ENCODE peak calls at places on chromosomes 13 and 19, in six cellular contexts. X is spleen, J is stomach, A is IMR-90, L is lower leg skin, Z is HepG2. R is an unnamed sample.

GRCh38 chr13:101127741-101128353 is 288.5 kb downstream of the NALCN start:
- DNase-seq in X (no peak), J (no peak), A (peak), L (no peak), Z (peak), R (peak)

GRCh38 chr13:40273173-40274000 is 393.1 kb downstream of the FOXO1 start:
- DNase-seq in X (no peak), J (no peak), A (no peak), L (no peak), Z (no peak), R (no peak)

GRCh38 chr13:112951674-112952371 is 17.2 kb upstream of the MCF2L start:
- DNase-seq in X (no peak), J (no peak), A (no peak), L (no peak), Z (peak), R (no peak)

GRCh38 chr19:16969127-16969526 is 57.5 kb downstream of the CPAMD8 start:
- DNase-seq in X (no peak), J (no peak), A (no peak), L (peak), Z (peak), R (no peak)

GRCh38 chr19:18468517-18468916 is 30.6 kb upstream of the ISYNA1 start:
- DNase-seq in X (peak), J (no peak), A (no peak), L (no peak), Z (no peak), R (no peak)

GRCh38 chr13:79910869-79911540 is 429.9 kb downstream of the SPRY2 start:
- DNase-seq in X (no peak), J (no peak), A (no peak), L (no peak), Z (no peak), R (no peak)

GRCh38 chr13:66225071-66225470 is 1005.1 kb downstream of the PCDH9 start:
- DNase-seq in X (no peak), J (no peak), A (no peak), L (no peak), Z (no peak), R (no peak)

GRCh38 chr13:30108216-30108912 is 199.0 kb downstream of the KATNAL1 start:
- DNase-seq in X (no peak), J (no peak), A (no peak), L (no peak), Z (no peak), R (no peak)

GRCh38 chr19:21638776-21639175 is 128.6 kb downstream of the ZNF100 start:
- DNase-seq in X (no peak), J (no peak), A (no peak), L (no peak), Z (no peak), R (no peak)

GRCh38 chr13:76016799-76017198 is 380.7 kb downstream of the LMO7 start:
- DNase-seq in X (no peak), J (no peak), A (peak), L (no peak), Z (peak), R (peak)

GRCh38 chr19:2055871-2056809 is 5.1 kb upstream of the MKNK2 start:
- DNase-seq in X (peak), J (no peak), A (peak), L (peak), Z (no peak), R (peak)

GRCh38 chr13:75635621-75636338 is at the start of gene LMO7:
- DNase-seq in X (peak), J (peak), A (peak), L (peak), Z (peak), R (peak)

GRCh38 chr13:74210693-74211393 is 76.6 kb upstream of the KLF12 start:
- DNase-seq in X (no peak), J (peak), A (peak), L (no peak), Z (no peak), R (peak)

GRCh38 chr13:64314286-64314685 is 2898.6 kb upstream of the PCDH20 start:
- DNase-seq in X (no peak), J (no peak), A (peak), L (no peak), Z (no peak), R (no peak)

GRCh38 chr19:30107351-30107750 is 165.3 kb downstream of the URI1 start:
- DNase-seq in X (peak), J (no peak), A (no peak), L (no peak), Z (no peak), R (no peak)

GRCh38 chr13:30338952-30339351 is 31.6 kb upstream of the KATNAL1 start:
- DNase-seq in X (no peak), J (no peak), A (no peak), L (no peak), Z (no peak), R (no peak)

GRCh38 chr19:39057615-39058014 is 25.3 kb upstream of the FBXO27 start:
- DNase-seq in X (no peak), J (no peak), A (no peak), L (no peak), Z (no peak), R (no peak)

GRCh38 chr13:57627663-57628062 is 3.9 kb upstream of the PCDH17 start:
- DNase-seq in X (no peak), J (no peak), A (peak), L (no peak), Z (no peak), R (no peak)

DNA sequence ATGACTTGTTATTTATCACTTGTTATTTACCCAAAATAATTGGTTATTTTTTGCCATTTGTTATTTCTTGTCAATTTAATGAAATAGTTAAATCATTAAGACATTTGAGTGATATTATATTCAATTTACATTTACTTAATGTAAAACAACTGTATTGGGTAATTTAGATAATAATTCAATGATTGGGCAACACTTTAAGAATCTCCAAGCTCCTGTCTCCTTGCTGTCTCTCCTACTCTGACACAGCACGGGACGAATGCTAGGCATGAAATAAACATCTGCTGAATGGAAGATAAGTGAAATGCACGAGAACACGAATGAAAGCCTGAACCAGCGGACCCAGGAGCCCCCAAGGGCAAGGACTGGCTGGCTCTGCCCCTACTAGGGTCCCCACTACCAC is 5.7 kb upstream of the PPP6R1 start:
- DNase-seq in X (no peak), J (no peak), A (no peak), L (no peak), Z (no peak), R (no peak)
- TF ChIP-seq POLR2A in X (no peak), J (no peak), A (no peak), L (no peak), Z (no peak), R (no peak)

GRCh38 chr13:33483471-33483870 is 197.9 kb upstream of the STARD13 start:
- DNase-seq in X (no peak), J (no peak), A (peak), L (no peak), Z (no peak), R (no peak)

GRCh38 chr13:33485247-33485646 is 199.7 kb upstream of the STARD13 start:
- DNase-seq in X (no peak), J (no peak), A (no peak), L (no peak), Z (no peak), R (no peak)

GRCh38 chr13:33489563-33489962 is 204.0 kb upstream of the STARD13 start:
- DNase-seq in X (no peak), J (no peak), A (no peak), L (no peak), Z (no peak), R (no peak)

GRCh38 chr13:33490461-33491327 is 205.1 kb upstream of the STARD13 start:
- DNase-seq in X (no peak), J (no peak), A (no peak), L (no peak), Z (no peak), R (no peak)

GRCh38 chr13:33487575-33488243 is 202.2 kb upstream of the STARD13 start:
- DNase-seq in X (no peak), J (no peak), A (peak), L (no peak), Z (peak), R (peak)
- TF ChIP-seq CTCF in X (peak), J (peak), A (peak), L (no peak), Z (peak), R (peak)

DNA sequence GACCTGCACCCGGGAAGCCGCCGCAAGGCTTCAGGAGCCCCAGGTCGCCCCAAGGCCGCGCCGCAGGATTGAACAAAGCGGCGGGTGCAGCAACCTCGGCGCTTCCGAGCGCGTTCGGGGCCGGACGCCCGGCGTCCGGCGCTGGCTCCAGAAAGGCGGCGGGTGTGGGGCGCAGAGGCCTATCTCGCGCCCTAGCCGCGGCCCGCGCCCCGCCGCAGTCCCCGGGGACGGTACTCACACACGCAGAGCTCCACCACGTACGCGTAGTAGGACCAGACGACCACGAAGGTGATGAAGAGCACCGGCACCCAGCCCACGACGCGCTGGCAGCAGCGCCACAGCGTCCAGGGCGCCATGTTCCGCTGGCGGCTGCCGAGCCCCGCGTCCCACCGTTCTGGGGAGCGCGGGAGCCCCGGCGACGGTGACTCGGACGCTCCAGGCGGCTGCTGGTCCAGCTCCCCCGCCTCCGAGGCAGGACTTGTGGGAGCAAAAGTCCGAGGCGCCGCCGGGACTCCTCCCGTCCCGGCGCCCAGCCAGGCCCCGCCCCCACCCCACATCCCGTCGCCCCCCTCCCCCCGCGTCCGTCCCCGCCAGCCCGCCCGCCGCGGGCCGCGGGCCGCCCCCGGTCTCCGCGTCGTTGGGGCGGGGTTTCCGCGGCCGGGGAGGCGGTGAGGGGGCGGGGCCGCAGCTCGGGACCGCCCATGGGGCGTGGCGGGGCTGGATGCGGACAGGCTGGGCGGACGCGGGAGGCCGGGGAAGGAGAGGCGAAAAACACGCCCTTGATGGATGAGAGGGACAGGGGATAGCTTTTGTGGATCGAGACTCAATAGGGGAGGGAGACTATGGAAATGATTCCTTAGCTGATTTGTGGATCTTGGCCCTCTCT is at the start of gene ZDHHC20:
- DNase-seq in X (peak), J (peak), A (peak), L (peak), Z (peak), R (peak)
- TF ChIP-seq POLR2A in X (no peak), J (no peak), A (peak), L (no peak), Z (peak), R (no peak)

GRCh38 chr13:23918208-23918607 is 20.9 kb upstream of the C1QTNF9B start:
- DNase-seq in X (no peak), J (no peak), A (peak), L (no peak), Z (no peak), R (no peak)

GRCh38 chr13:23922005-23922932 is 25.0 kb upstream of the C1QTNF9B start:
- DNase-seq in X (no peak), J (no peak), A (peak), L (no peak), Z (no peak), R (no peak)

GRCh38 chr13:23921451-23921888 is 24.2 kb upstream of the C1QTNF9B start:
- DNase-seq in X (no peak), J (no peak), A (peak), L (no peak), Z (peak), R (no peak)

GRCh38 chr13:23915308-23915707 is 18.0 kb upstream of the C1QTNF9B start:
- DNase-seq in X (no peak), J (no peak), A (no peak), L (no peak), Z (peak), R (no peak)

GRCh38 chr13:23919006-23919405 is 21.7 kb upstream of the C1QTNF9B start:
- DNase-seq in X (no peak), J (no peak), A (no peak), L (no peak), Z (no peak), R (no peak)
- TF ChIP-seq CTCF in X (no peak), J (no peak), A (no peak), L (no peak), Z (no peak), R (no peak)

DNA sequence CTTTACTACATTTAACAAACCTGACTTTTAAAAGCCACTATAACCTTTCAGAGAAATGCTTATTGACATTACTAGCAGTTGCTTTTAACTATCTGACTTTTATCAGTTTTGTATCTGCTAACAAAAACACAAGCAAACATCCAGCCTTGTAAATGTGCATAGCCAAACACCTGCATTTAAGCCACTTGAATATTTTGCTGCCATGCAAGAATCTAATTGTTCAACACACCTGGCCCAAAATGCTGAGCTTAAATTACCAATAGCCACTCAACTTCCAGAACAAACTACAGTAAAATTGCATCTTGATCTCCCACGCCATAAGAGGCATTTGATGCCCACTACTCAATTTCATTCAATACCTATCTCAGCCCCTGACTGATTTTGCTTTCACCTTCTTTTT is 9.3 kb downstream of the ZIC5 start:
- DNase-seq in X (no peak), J (no peak), A (no peak), L (no peak), Z (no peak), R (no peak)
- TF ChIP-seq POLR2A in X (no peak), J (no peak), A (no peak), L (no peak), Z (no peak), R (no peak)

GRCh38 chr19:49210108-49210900 is 52.7 kb downstream of the TRPM4 start:
- DNase-seq in X (no peak), J (no peak), A (no peak), L (no peak), Z (no peak), R (peak)
- TF ChIP-seq CTCF in X (no peak), J (no peak), A (no peak), L (no peak), Z (peak), R (no peak)

DNA sequence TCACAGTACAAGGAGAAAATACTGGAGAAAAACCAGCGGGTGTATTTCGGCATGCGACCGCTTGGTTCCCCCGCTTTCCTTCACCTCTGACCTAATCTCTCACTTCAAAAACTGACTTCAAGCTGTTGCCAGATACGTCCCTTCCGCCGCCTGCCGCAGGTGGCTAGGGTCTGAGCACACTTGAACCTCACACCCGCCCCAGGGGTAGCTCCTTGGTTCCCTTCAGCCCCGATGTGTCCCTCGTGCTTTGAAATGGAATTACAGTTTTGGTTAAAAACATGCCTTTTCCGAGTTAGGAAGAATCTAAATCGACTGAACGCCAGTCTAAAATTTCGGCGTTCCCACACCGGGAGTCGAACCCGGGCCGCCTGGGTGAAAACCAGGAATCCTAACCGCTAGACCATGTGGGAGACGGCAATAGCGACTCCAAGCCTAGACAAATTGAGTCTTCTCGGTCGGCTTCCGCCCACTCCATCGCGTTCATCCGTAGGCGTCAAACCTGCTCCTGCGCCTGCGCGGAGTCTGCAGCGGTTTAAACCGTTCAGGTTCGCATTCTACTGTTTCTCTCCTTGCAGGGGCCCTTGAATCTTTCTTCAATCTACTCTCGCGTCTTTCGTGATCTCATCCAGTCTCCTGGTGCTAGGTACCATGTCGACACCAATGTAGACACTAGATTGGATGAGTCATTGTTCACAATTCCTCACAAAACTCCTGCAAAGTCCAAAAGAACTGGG is 71.5 kb downstream of the NUFIP1 start:
- DNase-seq in X (peak), J (peak), A (peak), L (peak), Z (peak), R (peak)
- TF ChIP-seq POLR2A in X (no peak), J (no peak), A (no peak), L (no peak), Z (no peak), R (peak)

DNA sequence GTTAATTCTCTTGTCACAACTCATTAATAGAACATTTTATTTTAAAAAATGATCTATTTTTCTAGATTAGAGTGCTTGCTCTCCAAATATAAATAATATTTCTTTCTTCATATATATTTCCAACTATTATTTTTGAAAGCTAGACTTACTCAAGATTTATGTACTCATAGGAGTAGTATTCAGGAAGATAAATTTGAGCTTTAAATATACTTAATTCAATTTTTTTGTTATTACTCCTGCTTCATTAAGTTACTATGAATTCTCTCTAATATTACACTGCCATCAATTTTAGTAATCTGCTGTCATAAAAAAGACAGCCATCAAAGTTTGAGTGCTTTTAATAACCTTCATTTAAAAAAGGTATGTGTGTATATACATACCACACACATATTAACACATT is 161.9 kb upstream of the PCDH9 start:
- DNase-seq in X (no peak), J (no peak), A (no peak), L (no peak), Z (no peak), R (no peak)
- TF ChIP-seq CTCF in X (no peak), J (no peak), A (no peak), L (no peak), Z (no peak), R (no peak)

DNA sequence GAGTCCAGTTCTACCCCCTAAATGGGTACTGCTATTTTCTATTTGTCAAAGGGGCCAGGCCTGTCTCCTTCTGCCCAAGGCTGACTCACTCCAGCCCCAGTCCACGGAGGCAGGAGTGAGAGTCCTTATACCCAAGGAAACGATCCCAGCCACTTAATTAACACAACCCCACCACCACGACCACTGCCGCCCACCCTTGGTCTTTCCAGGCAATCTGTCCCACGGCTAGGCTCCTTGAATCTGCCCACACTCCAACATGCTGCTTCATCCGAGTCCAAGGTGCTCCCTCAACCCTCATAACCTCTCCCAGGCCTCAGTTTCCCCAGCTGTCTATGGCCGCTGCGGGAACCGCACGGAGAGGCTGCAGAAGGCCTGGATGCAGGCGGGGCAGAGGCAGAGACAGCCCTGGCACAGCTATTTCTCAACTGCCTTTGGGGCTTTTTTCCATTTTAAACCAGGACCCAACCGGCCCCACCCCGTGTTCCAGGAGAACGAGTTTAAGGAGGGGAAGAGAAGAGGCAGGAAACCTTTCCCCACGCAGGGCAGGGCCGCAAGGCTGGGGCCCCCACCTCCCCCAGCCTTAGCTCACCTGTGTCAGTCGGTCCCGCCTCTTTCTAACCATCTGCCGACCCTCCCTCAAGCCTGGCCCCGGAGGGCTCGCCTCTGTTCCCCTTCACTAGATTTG is 746 bp downstream of the RAB3D start:
- DNase-seq in X (no peak), J (no peak), A (no peak), L (no peak), Z (no peak), R (no peak)
- TF ChIP-seq POLR2A in X (no peak), J (no peak), A (no peak), L (no peak), Z (no peak), R (no peak)

DNA sequence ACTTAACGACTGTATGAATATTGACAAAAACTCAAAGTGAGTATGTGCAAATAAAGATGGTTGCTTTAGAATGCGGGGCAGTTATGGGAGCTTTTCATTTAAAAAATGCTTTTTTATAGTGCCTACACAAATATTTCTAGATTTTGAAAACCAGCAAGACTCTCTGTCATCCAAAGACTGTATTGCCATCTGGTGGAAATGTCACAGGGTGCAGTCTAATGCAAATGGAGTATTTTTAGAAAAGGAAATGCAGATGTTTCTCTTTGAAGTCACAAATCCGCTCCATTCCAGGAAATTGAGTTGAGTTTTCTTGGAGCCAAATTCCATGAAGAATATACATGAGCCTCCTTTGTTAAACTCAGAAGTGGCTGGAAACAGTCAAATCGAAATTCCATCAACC is 2.3 kb upstream of the C1QTNF9B start:
- DNase-seq in X (no peak), J (no peak), A (peak), L (no peak), Z (peak), R (peak)
- TF ChIP-seq CTCF in X (no peak), J (no peak), A (peak), L (no peak), Z (peak), R (no peak)